ENCODE peak calls at places on chromosomes 5 and 9, in five cellular contexts. E, P, M, D and R are unnamed samples.
A peak's percentile ranks its signal among the peaks of the same experiment; 100 is the strongest.

GRCh38 chr9:125405938-125406811 is 144.5 kb downstream of the GAPVD1 start:
- DNase-seq in E (no peak), P (peak; percentile 71), M (peak; percentile 41), D (no peak), R (no peak)

GRCh38 chr5:169788168-169788567 is 151.1 kb downstream of the DOCK2 start:
- DNase-seq in E (no peak), P (peak; percentile 85), M (peak; percentile 93), D (no peak), R (no peak)

GRCh38 chr5:9851458-9851857 is 221.3 kb upstream of the TAS2R1 start:
- DNase-seq in E (no peak), P (peak; percentile 89), M (peak; percentile 94), D (no peak), R (no peak)

GRCh38 chr5:1887400-1888360 is 5.0 kb upstream of the IRX4 start:
- DNase-seq in E (no peak), P (no peak), M (no peak), D (no peak), R (no peak)

GRCh38 chr9:96360976-96361375 is 22.5 kb downstream of the SLC35D2 start:
- DNase-seq in E (no peak), P (no peak), M (no peak), D (no peak), R (no peak)

GRCh38 chr5:141835928-141836667 is 42.1 kb downstream of the PCDH1 start:
- DNase-seq in E (no peak), P (peak; percentile 84), M (peak; percentile 47), D (no peak), R (no peak)

GRCh38 chr9:102514541-102514940 is 480.6 kb upstream of the CYLC2 start:
- DNase-seq in E (no peak), P (no peak), M (no peak), D (no peak), R (no peak)

GRCh38 chr5:106307265-106307664 is 1363.5 kb downstream of the EFNA5 start:
- DNase-seq in E (no peak), P (no peak), M (no peak), D (no peak), R (no peak)

GRCh38 chr5:135477594-135477993 is 25.4 kb upstream of the TIFAB start:
- DNase-seq in E (no peak), P (no peak), M (no peak), D (no peak), R (no peak)

GRCh38 chr9:1208185-1208584 is 158.0 kb downstream of the DMRT2 start:
- DNase-seq in E (no peak), P (peak; percentile 72), M (peak; percentile 87), D (no peak), R (no peak)

GRCh38 chr5:101977729-101978345 is 318.2 kb downstream of the SLCO4C1 start:
- DNase-seq in E (no peak), P (peak; percentile 59), M (peak; percentile 6), D (peak; percentile 65), R (no peak)

GRCh38 chr9:99140685-99141314 is 35.9 kb downstream of the TGFBR1 start:
- DNase-seq in E (peak; percentile 10), P (peak; percentile 70), M (peak; percentile 63), D (no peak), R (peak; percentile 3)

GRCh38 chr9:134378901-134379338 is 52.7 kb downstream of the RXRA start:
- DNase-seq in E (no peak), P (no peak), M (peak; percentile 37), D (peak; percentile 64), R (no peak)

GRCh38 chr9:114027901-114028465 is 50.1 kb downstream of the AMBP start:
- DNase-seq in E (no peak), P (no peak), M (no peak), D (no peak), R (no peak)

GRCh38 chr9:138101444-138102234 is 224.1 kb downstream of the CACNA1B start:
- DNase-seq in E (no peak), P (no peak), M (no peak), D (no peak), R (no peak)

GRCh38 chr9:25678147-25678666 is at the start of gene TUSC1:
- DNase-seq in E (no peak), P (peak; percentile 83), M (peak; percentile 87), D (no peak), R (no peak)

GRCh38 chr9:23321049-23321448 is 505.0 kb downstream of the ELAVL2 start:
- DNase-seq in E (no peak), P (no peak), M (no peak), D (no peak), R (no peak)

GRCh38 chr5:81631124-81631523 is 119.8 kb downstream of the SSBP2 start:
- DNase-seq in E (no peak), P (no peak), M (no peak), D (no peak), R (no peak)

GRCh38 chr5:173247504-173247903 is 12.5 kb upstream of the NKX2-5 start:
- DNase-seq in E (no peak), P (no peak), M (no peak), D (no peak), R (no peak)

GRCh38 chr5:53249529-53249928 is 140.0 kb upstream of the MOCS2 start:
- DNase-seq in E (no peak), P (peak; percentile 96), M (peak; percentile 95), D (no peak), R (no peak)

GRCh38 chr9:70413427-70413797 is 1.0 kb downstream of the KLF9 start:
- DNase-seq in E (peak; percentile 34), P (no peak), M (no peak), D (peak; percentile 47), R (peak; percentile 50)

GRCh38 chr9:135476981-135477380 is 2.6 kb upstream of the PPP1R26 start:
- DNase-seq in E (no peak), P (no peak), M (peak; percentile 33), D (no peak), R (no peak)

GRCh38 chr5:126007841-126008240 is 415.4 kb upstream of the GRAMD2B start:
- DNase-seq in E (no peak), P (peak; percentile 62), M (peak; percentile 19), D (no peak), R (no peak)

GRCh38 chr5:88770290-88771257 is 112.4 kb downstream of the MEF2C start:
- DNase-seq in E (no peak), P (peak; percentile 83), M (peak; percentile 15), D (no peak), R (no peak)

GRCh38 chr5:116032991-116033390 is 719 bp downstream of the ARL14EPL start:
- DNase-seq in E (no peak), P (no peak), M (no peak), D (no peak), R (no peak)

GRCh38 chr5:39169081-39169480 is 50.3 kb downstream of the FYB1 start:
- DNase-seq in E (no peak), P (peak; percentile 40), M (peak; percentile 90), D (no peak), R (no peak)

GRCh38 chr5:150469718-150470470 is 20.4 kb upstream of the RPS14 start:
- DNase-seq in E (no peak), P (peak; percentile 98), M (peak; percentile 99), D (no peak), R (no peak)

GRCh38 chr5:10690460-10690859 is 70.6 kb downstream of the DAP start:
- DNase-seq in E (no peak), P (no peak), M (no peak), D (no peak), R (no peak)

GRCh38 chr5:13566903-13567339 is 377.6 kb downstream of the DNAH5 start:
- DNase-seq in E (no peak), P (peak; percentile 68), M (peak; percentile 94), D (no peak), R (no peak)